ENCODE peak calls at places on chromosomes 3 and 15, in six cellular contexts. B is foreskin fibroblast; C is GM12892; X is endothelial cell; Q is activated CD8-positive, alpha-beta T cell treated with anti-CD3 and anti-CD28 coated beads for 36 hours; Y is activated T-helper 1 cell treated with Interleukin-2 at 50 U/mL for 16 hours. F is an unnamed sample.

GRCh38 chr3:136860541-136860940 is 1.5 kb upstream of the NCK1 start:
- DNase-seq in C (no peak), X (no peak), B (peak; percentile 69), Y (no peak), Q (no peak), F (no peak)

GRCh38 chr3:135215516-135215915 is 420.5 kb downstream of the EPHB1 start:
- DNase-seq in X (no peak), B (no peak), Y (no peak), C (no peak), Q (no peak), F (no peak)

GRCh38 chr3:40930131-40930538 is 269.2 kb upstream of the CTNNB1 start:
- DNase-seq in C (no peak), Q (no peak), B (no peak), Y (no peak), X (no peak), F (no peak)

GRCh38 chr3:172591876-172592771 is 68.9 kb upstream of the TNFSF10 start:
- DNase-seq in X (no peak), C (peak; percentile 33), Y (peak; percentile 35), Q (peak; percentile 96), B (no peak), F (no peak)

GRCh38 chr15:90807687-90808086 is 60.7 kb upstream of the FURIN start:
- DNase-seq in B (no peak), C (no peak), X (no peak), Y (no peak), Q (no peak), F (no peak)

GRCh38 chr3:33883538-33884203 is 85.2 kb downstream of the PDCD6IP start:
- DNase-seq in C (no peak), B (peak; percentile 78), X (peak; percentile 43), Q (peak; percentile 5), Y (no peak), F (peak; percentile 14)

GRCh38 chr3:149553781-149554451 is 79.4 kb downstream of the TM4SF4 start:
- DNase-seq in B (peak; percentile 88), X (no peak), Q (no peak), C (no peak), Y (no peak), F (peak; percentile 86)

GRCh38 chr15:55108858-55109518 is 87.8 kb downstream of the RSL24D1 start:
- DNase-seq in X (peak; percentile 65), Q (peak; percentile 79), C (peak; percentile 12), Y (peak; percentile 1), B (peak; percentile 45), F (peak; percentile 18)

GRCh38 chr15:69576948-69577351 is 124.3 kb downstream of the RPLP1 start:
- DNase-seq in C (no peak), X (no peak), Y (no peak), B (no peak), Q (peak; percentile 14), F (no peak)

GRCh38 chr3:133649486-133650068 is 12.2 kb downstream of the TOPBP1 start:
- DNase-seq in Q (no peak), B (no peak), Y (no peak), C (no peak), X (no peak), F (no peak)

GRCh38 chr15:72285927-72286516 is 13.7 kb upstream of the PARP6 start:
- DNase-seq in Y (peak; percentile 17), Q (peak; percentile 56), X (peak; percentile 61), C (no peak), B (peak; percentile 46), F (peak; percentile 9)

GRCh38 chr3:40387895-40388254 is 891 bp downstream of the ENTPD3 start:
- DNase-seq in Y (no peak), X (no peak), Q (no peak), B (no peak), C (no peak), F (no peak)

GRCh38 chr15:63461230-63461629 is 43.2 kb upstream of the USP3 start:
- DNase-seq in Q (no peak), B (no peak), C (no peak), X (peak; percentile 42), Y (no peak), F (no peak)

GRCh38 chr3:162487138-162487537 is 990.5 kb downstream of the OTOL1 start:
- DNase-seq in B (peak; percentile 6), Y (no peak), C (no peak), Q (no peak), X (no peak), F (no peak)

GRCh38 chr3:10984371-10984896 is 8.1 kb upstream of the SLC6A1 start:
- DNase-seq in C (no peak), B (no peak), Y (no peak), Q (no peak), X (no peak), F (no peak)

GRCh38 chr15:80275946-80276345 is 23.9 kb upstream of the CTXND1 start:
- DNase-seq in B (peak; percentile 50), Y (no peak), Q (no peak), X (no peak), C (no peak), F (no peak)

GRCh38 chr15:54789377-54789776 is 407.4 kb downstream of the RSL24D1 start:
- DNase-seq in X (no peak), B (no peak), C (no peak), Y (no peak), Q (no peak), F (no peak)

GRCh38 chr3:97673357-97673997 is 91.1 kb upstream of the ARL6 start:
- DNase-seq in B (no peak), X (no peak), Q (no peak), C (no peak), Y (no peak), F (no peak)

GRCh38 chr3:119276657-119277056 is 17.5 kb upstream of the ARHGAP31 start:
- DNase-seq in C (no peak), Q (no peak), B (no peak), Y (no peak), X (no peak), F (no peak)

GRCh38 chr3:167785790-167786189 is 50.3 kb downstream of the SERPINI1 start:
- DNase-seq in B (no peak), Q (no peak), C (no peak), X (no peak), Y (no peak), F (no peak)

GRCh38 chr15:69526696-69527095 is 74.1 kb downstream of the RPLP1 start:
- DNase-seq in Q (no peak), B (no peak), C (no peak), X (no peak), Y (no peak), F (no peak)

GRCh38 chr15:95205101-95205500 is 973.7 kb downstream of the MCTP2 start:
- DNase-seq in B (no peak), C (no peak), Y (no peak), Q (no peak), X (no peak), F (no peak)

GRCh38 chr3:113436794-113437193 is 4.5 kb downstream of the CFAP44 start:
- DNase-seq in C (no peak), Y (no peak), Q (peak; percentile 18), X (no peak), B (peak; percentile 77), F (peak; percentile 34)

GRCh38 chr3:8573342-8573926 is 71.2 kb downstream of the SSUH2 start:
- DNase-seq in B (peak; percentile 49), Q (no peak), X (no peak), C (no peak), Y (no peak), F (no peak)

GRCh38 chr3:23601020-23601822 is 204.5 kb upstream of the UBE2E1 start:
- DNase-seq in C (no peak), X (no peak), Q (no peak), B (peak; percentile 45), Y (no peak), F (no peak)

GRCh38 chr15:31537770-31538592 is 211.3 kb downstream of the KLF13 start:
- DNase-seq in X (no peak), C (no peak), B (no peak), Y (no peak), Q (no peak), F (no peak)

GRCh38 chr3:184583345-184584000 is 21.9 kb downstream of the EPHB3 start:
- DNase-seq in Q (no peak), C (no peak), B (peak; percentile 49), X (peak; percentile 35), Y (no peak), F (no peak)

GRCh38 chr3:89699229-89699628 is 591.8 kb downstream of the EPHA3 start:
- DNase-seq in X (no peak), Y (no peak), B (no peak), Q (no peak), C (no peak), F (no peak)

GRCh38 chr3:195025056-195025880 is 245.7 kb downstream of the XXYLT1 start:
- DNase-seq in Y (no peak), Q (no peak), B (peak; percentile 23), X (no peak), C (no peak), F (no peak)

GRCh38 chr3:100400782-100401673 is at the start of the genes LNP1 and TOMM70:
- DNase-seq in C (peak; percentile 58), B (peak; percentile 98), Q (peak; percentile 99), Y (peak; percentile 84), X (peak; percentile 89), F (peak; percentile 96)

GRCh38 chr3:162780313-162780712 is 1283.7 kb downstream of the OTOL1 start:
- DNase-seq in Q (no peak), B (no peak), C (no peak), X (no peak), Y (no peak), F (no peak)

GRCh38 chr3:98978068-98978811 is 76.7 kb upstream of the DCBLD2 start:
- DNase-seq in Q (no peak), X (no peak), C (no peak), Y (no peak), B (no peak), F (no peak)